ENCODE peak calls at places on chromosome 9, in four cellular contexts. Z, J, N and V are unnamed samples.

GRCh38 chr9:98792096-98792490 is 4.3 kb downstream of the ANKS6 start:
- DNase-seq in J (no peak), N (no peak), Z (no peak), V (no peak)

GRCh38 chr9:123710299-123710698 is 219.6 kb downstream of the DENND1A start:
- DNase-seq in Z (peak), J (no peak), N (no peak), V (peak)

GRCh38 chr9:121325387-121325786 is 44.7 kb downstream of the STOM start:
- DNase-seq in N (no peak), Z (no peak), J (no peak), V (no peak)

GRCh38 chr9:111356567-111357244 is 26.7 kb upstream of the OR2K2 start:
- DNase-seq in N (no peak), J (no peak), Z (peak), V (no peak)

GRCh38 chr9:78253285-78253684 is 17.4 kb downstream of the CEP78 start:
- DNase-seq in Z (no peak), N (no peak), J (no peak), V (no peak)

GRCh38 chr9:126233913-126234525 is 92.6 kb upstream of the MVB12B start:
- DNase-seq in Z (no peak), N (no peak), J (no peak), V (no peak)

GRCh38 chr9:121640486-121641227 is 10.8 kb upstream of the DAB2IP start:
- DNase-seq in N (no peak), J (no peak), Z (no peak), V (no peak)

GRCh38 chr9:131892890-131893289 is 153.0 kb upstream of the RAPGEF1 start:
- DNase-seq in J (no peak), Z (no peak), N (no peak), V (no peak)

GRCh38 chr9:113886933-113887332 is 10.8 kb downstream of the ZNF618 start:
- DNase-seq in Z (peak), J (no peak), N (no peak), V (no peak)

GRCh38 chr9:36762958-36763357 is 190.3 kb downstream of the MELK start:
- DNase-seq in J (peak), Z (no peak), N (no peak), V (no peak)

GRCh38 chr9:135890190-135890861 is 17.0 kb downstream of the CAMSAP1 start:
- DNase-seq in N (no peak), Z (no peak), J (no peak), V (peak)

GRCh38 chr9:120257483-120257882 is 322.5 kb downstream of the CDK5RAP2 start:
- DNase-seq in J (no peak), N (no peak), Z (no peak), V (no peak)

GRCh38 chr9:100455470-100455869 is 17.5 kb upstream of the TMEFF1 start:
- DNase-seq in J (no peak), N (no peak), Z (no peak), V (no peak)

GRCh38 chr9:111195779-111196178 is 134.2 kb downstream of the OR2K2 start:
- DNase-seq in Z (no peak), J (no peak), N (no peak), V (no peak)

GRCh38 chr9:713046-713445 is 128.5 kb upstream of the DMRT1 start:
- DNase-seq in Z (no peak), N (no peak), J (no peak), V (no peak)

GRCh38 chr9:116193636-116194035 is 40.0 kb downstream of the PAPPA start:
- DNase-seq in N (no peak), J (no peak), Z (peak), V (no peak)

GRCh38 chr9:76403352-76403751 is 9.1 kb upstream of the RFK start:
- DNase-seq in Z (peak), N (no peak), J (no peak), V (peak)

GRCh38 chr9:77826621-77827020 is 178.5 kb upstream of the GNA14 start:
- DNase-seq in Z (peak), J (no peak), N (no peak), V (no peak)

GRCh38 chr9:104009853-104010252 is 84.3 kb upstream of the SMC2 start:
- DNase-seq in N (no peak), Z (peak), J (no peak), V (no peak)

GRCh38 chr9:37732952-37733351 is 20.7 kb upstream of the TRMT10B start:
- DNase-seq in J (no peak), N (no peak), Z (no peak), V (no peak)

GRCh38 chr9:84667571-84668203 is 1.8 kb upstream of the NTRK2 start:
- DNase-seq in N (peak), J (peak), Z (peak), V (peak)

GRCh38 chr9:131418143-131419028 is 24.5 kb downstream of the PRRC2B start:
- DNase-seq in Z (peak), N (no peak), J (peak), V (peak)

GRCh38 chr9:96418920-96419690 is 935 bp upstream of the ZNF367 start:
- DNase-seq in J (peak), Z (no peak), N (no peak), V (peak)
- H2BK120ac ChIP-seq in J (no peak), Z (peak), N (peak), V (peak)

GRCh38 chr9:94911211-94911610 is 184.7 kb downstream of the AOPEP start:
- DNase-seq in Z (no peak), J (no peak), N (no peak), V (no peak)
- H2AK5ac ChIP-seq in Z (peak), J (no peak), N (no peak), V (no peak)

GRCh38 chr9:93599571-93600403 is 23.4 kb downstream of the PHF2 start:
- DNase-seq in N (no peak), Z (no peak), J (peak), V (no peak)

GRCh38 chr9:93600504-93600903 is 24.1 kb downstream of the PHF2 start:
- DNase-seq in Z (no peak), J (peak), N (no peak), V (no peak)

GRCh38 chr9:93597142-93597706 is 20.8 kb downstream of the PHF2 start:
- DNase-seq in J (no peak), N (no peak), Z (no peak), V (no peak)

GRCh38 chr9:93597871-93598646 is 21.7 kb downstream of the PHF2 start:
- DNase-seq in Z (no peak), N (no peak), J (no peak), V (no peak)

DNA sequence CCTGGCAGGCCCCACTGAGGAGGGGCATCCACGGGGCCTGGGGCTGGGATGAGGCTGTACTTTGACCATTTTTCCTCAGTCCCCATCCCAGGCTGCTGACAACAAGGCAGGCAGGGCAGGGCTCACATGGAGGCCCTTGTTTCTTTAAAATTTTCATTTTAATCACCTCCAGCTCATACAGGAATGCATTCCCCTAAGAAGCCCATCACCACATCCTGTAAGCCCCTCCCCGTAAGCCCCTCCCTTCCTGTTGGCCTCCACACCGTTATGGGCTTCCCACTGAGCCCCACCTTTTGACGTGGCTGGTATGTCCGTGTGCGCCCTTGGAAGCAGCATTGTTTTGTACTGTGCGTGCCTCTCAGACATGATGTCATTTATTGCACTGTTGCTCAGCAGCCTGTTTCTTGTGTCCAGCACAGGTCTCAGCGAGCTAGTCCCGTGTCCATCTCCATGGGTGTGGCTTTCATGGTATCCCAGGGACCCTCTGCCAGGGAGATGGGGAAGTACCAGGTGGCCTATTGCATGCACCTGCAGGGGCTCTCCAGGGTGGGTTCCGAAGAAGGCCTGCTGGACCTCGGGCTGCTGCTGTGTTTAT is 22.4 kb downstream of the PHF2 start:
- DNase-seq in N (no peak), Z (no peak), J (no peak), V (no peak)
- H2BK12ac ChIP-seq in N (no peak), Z (no peak), J (no peak), V (no peak)

DNA sequence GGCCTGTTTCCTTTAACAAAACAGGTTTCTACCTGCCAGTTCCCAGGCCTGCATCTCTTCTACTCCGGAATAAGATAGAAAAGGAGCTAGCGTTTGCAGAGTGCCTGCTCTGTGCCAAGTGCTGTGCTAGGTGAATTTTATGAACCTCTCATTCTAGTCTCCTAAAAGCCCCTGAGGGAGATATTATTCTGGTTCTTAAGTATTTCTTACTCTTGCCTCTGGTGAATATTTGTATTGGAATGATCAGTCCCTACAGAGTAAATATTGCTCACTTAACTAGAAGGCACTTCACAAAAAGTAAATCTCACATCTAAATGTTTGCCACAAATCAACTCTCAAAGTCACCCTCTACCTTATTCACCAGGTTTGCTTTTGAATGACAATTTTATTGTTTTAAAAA is 227.1 kb downstream of the AUH start:
- DNase-seq in J (no peak), N (no peak), Z (no peak), V (no peak)
- H2BK120ac ChIP-seq in J (no peak), N (no peak), Z (no peak), V (no peak)

GRCh38 chr9:137277329-137278041 is at the start of gene TOR4A:
- DNase-seq in N (no peak), Z (peak), J (peak), V (no peak)
- H2AK5ac ChIP-seq in N (peak), Z (peak), J (no peak), V (peak)

GRCh38 chr9:74284596-74284995 is 212.5 kb upstream of the RORB start:
- DNase-seq in J (no peak), Z (no peak), N (no peak), V (no peak)
- H2BK12ac ChIP-seq in J (no peak), Z (no peak), N (no peak), V (no peak)

GRCh38 chr9:86557063-86557766 is 203.0 kb upstream of the TUT7 start:
- DNase-seq in Z (peak), J (no peak), N (no peak), V (peak)
- H2BK120ac ChIP-seq in Z (no peak), J (no peak), N (no peak), V (no peak)

DNA sequence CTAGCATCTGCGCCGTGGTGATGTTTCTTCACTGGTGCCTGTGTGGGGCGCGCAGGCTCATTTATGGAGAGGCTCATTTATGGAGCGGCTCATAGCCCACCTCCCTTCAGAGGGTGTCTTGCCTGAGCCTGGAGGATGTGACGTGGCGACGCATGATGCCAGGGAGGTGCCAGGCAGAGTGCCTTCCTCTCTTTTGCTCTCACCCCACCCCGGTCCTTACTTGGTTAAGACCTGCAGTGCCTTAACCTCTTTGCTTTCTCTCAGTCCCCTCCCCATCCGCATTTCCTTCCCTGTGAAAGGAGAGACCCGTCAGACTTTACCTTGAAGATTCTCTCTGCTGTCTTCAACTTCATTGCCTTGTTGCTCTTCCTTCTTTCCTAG is 52.0 kb upstream of the NCS1 start:
- DNase-seq in J (no peak), Z (no peak), N (no peak), V (no peak)
- H2AK5ac ChIP-seq in J (no peak), Z (no peak), N (peak), V (no peak)

GRCh38 chr9:34564617-34565016 is 24.9 kb downstream of the CNTFR start:
- DNase-seq in Z (no peak), J (no peak), N (no peak), V (no peak)

GRCh38 chr9:34568783-34569182 is 20.7 kb downstream of the CNTFR start:
- DNase-seq in N (no peak), J (no peak), Z (no peak), V (no peak)

GRCh38 chr9:34568133-34568532 is 21.4 kb downstream of the CNTFR start:
- DNase-seq in N (no peak), J (no peak), Z (no peak), V (no peak)

GRCh38 chr9:34566972-34567371 is 22.6 kb downstream of the CNTFR start:
- DNase-seq in Z (no peak), N (no peak), J (no peak), V (no peak)

GRCh38 chr9:34566191-34566849 is 23.2 kb downstream of the CNTFR start:
- DNase-seq in Z (no peak), N (no peak), J (no peak), V (no peak)
- H2BK12ac ChIP-seq in Z (no peak), N (peak), J (no peak), V (no peak)

GRCh38 chr9:94882953-94883641 is 156.6 kb downstream of the AOPEP start:
- DNase-seq in N (no peak), Z (no peak), J (no peak), V (no peak)

GRCh38 chr9:94879230-94879629 is 152.7 kb downstream of the AOPEP start:
- DNase-seq in J (no peak), Z (no peak), N (no peak), V (no peak)

GRCh38 chr9:94881023-94881422 is 154.5 kb downstream of the AOPEP start:
- DNase-seq in N (no peak), J (no peak), Z (no peak), V (no peak)

GRCh38 chr9:94881946-94882345 is 155.4 kb downstream of the AOPEP start:
- DNase-seq in J (no peak), N (no peak), Z (no peak), V (no peak)

GRCh38 chr9:94881454-94881853 is 155.0 kb downstream of the AOPEP start:
- DNase-seq in J (no peak), N (no peak), Z (no peak), V (no peak)
- H2BK120ac ChIP-seq in J (no peak), N (no peak), Z (no peak), V (no peak)